ENCODE peak calls at places on chromosomes 16 and 17, in six cellular contexts. J is GM10248, W is nucleus accumbens, D is astrocyte of the hippocampus, M is occipital lobe, U is HT-29. Z is an unnamed sample.

GRCh38 chr16:81442220-81442908 is 2.2 kb upstream of the CMIP start:
- DNase-seq in J (no peak), W (no peak), D (no peak), M (no peak), U (no peak), Z (no peak)

GRCh38 chr16:69930117-69930776 is 20.9 kb upstream of the CLEC18A start:
- DNase-seq in J (peak), W (peak), D (peak), M (no peak), U (peak), Z (peak)

GRCh38 chr17:9473716-9474115 is 101.9 kb downstream of the STX8 start:
- DNase-seq in J (no peak), W (no peak), D (peak), M (no peak), U (no peak), Z (peak)

GRCh38 chr17:27495460-27495859 is 39.2 kb downstream of the KSR1 start:
- DNase-seq in J (peak), W (no peak), D (no peak), M (no peak), U (no peak), Z (no peak)

GRCh38 chr16:81224836-81225235 is 13.7 kb upstream of the BCO1 start:
- DNase-seq in J (no peak), W (no peak), D (no peak), M (no peak), U (no peak), Z (no peak)

GRCh38 chr16:88633684-88634140 is 4.7 kb upstream of the IL17C start:
- DNase-seq in J (peak), W (no peak), D (no peak), M (no peak), U (peak), Z (no peak)

GRCh38 chr17:77507116-77507885 is 366.5 kb downstream of the SEC14L1 start:
- DNase-seq in J (no peak), W (no peak), D (peak), M (no peak), U (peak), Z (peak)

GRCh38 chr17:9242497-9242881 is 221.2 kb downstream of the NTN1 start:
- DNase-seq in J (no peak), W (no peak), D (no peak), M (no peak), U (no peak), Z (no peak)

GRCh38 chr16:87924041-87924851 is 12.1 kb downstream of the CA5A start:
- DNase-seq in J (peak), W (no peak), D (no peak), M (no peak), U (no peak), Z (no peak)

GRCh38 chr16:82924075-82924854 is 297.5 kb downstream of the CDH13 start:
- DNase-seq in J (no peak), W (no peak), D (no peak), M (no peak), U (peak), Z (no peak)

GRCh38 chr17:6574689-6575595 is 18.6 kb upstream of the PITPNM3 start:
- DNase-seq in J (peak), W (no peak), D (peak), M (no peak), U (no peak), Z (peak)

GRCh38 chr17:20120835-20121234 is 111.7 kb downstream of the SPECC1 start:
- DNase-seq in J (no peak), W (no peak), D (no peak), M (peak), U (no peak), Z (no peak)

GRCh38 chr16:81445926-81446317 is 1.3 kb downstream of the CMIP start:
- DNase-seq in J (no peak), W (no peak), D (peak), M (no peak), U (no peak), Z (no peak)

GRCh38 chr16:2956566-2956956 is 7.5 kb upstream of the KREMEN2 start:
- DNase-seq in J (no peak), W (no peak), D (no peak), M (no peak), U (no peak), Z (no peak)